ENCODE peak calls at places on chromosomes 5 and 9, in four cellular contexts. L is DMS153; Q is HepG2; I is stimulated activated CD4-positive, alpha-beta T cell treated with anti-CD3 and anti-CD28 coated beads, Interleukin-1b, Interleukin-23, amount 100 ng/mL, for 48 hours. M is an unnamed sample.

GRCh38 chr5:155878991-155879575 is 447.9 kb upstream of the SGCD start:
- DNase-seq in L (no peak), Q (no peak), I (no peak), M (no peak)

GRCh38 chr9:101508203-101508602 is 25.4 kb upstream of the RNF20 start:
- DNase-seq in L (no peak), Q (no peak), I (no peak), M (peak; percentile 40)

GRCh38 chr9:34577635-34578240 is 11.8 kb downstream of the CNTFR start:
- DNase-seq in L (no peak), Q (no peak), I (no peak), M (no peak)

GRCh38 chr5:159899067-159900049 is 16.9 kb upstream of the ADRA1B start:
- DNase-seq in L (no peak), Q (no peak), I (no peak), M (no peak)

GRCh38 chr9:80233102-80233843 is 661.5 kb downstream of the TLE4 start:
- DNase-seq in L (no peak), Q (no peak), I (no peak), M (no peak)

GRCh38 chr5:127785098-127785927 is 82.1 kb downstream of the CCDC192 start:
- DNase-seq in L (no peak), Q (no peak), I (peak; percentile 38), M (peak; percentile 25)

GRCh38 chr5:122091942-122092600 is 14.0 kb upstream of the LOX start:
- DNase-seq in L (no peak), Q (no peak), I (no peak), M (no peak)

GRCh38 chr5:89388872-89389271 is 505.9 kb upstream of the MEF2C start:
- DNase-seq in L (no peak), Q (no peak), I (no peak), M (no peak)

GRCh38 chr9:35517552-35518211 is 27.8 kb downstream of the RUSC2 start:
- DNase-seq in L (no peak), Q (no peak), I (no peak), M (no peak)

GRCh38 chr9:134855231-134855899 is 25.2 kb upstream of the FCN2 start:
- DNase-seq in L (no peak), Q (no peak), I (no peak), M (no peak)

GRCh38 chr5:102901821-102902448 is 146.8 kb downstream of the PAM start:
- DNase-seq in L (no peak), Q (peak; percentile 7), I (no peak), M (no peak)

GRCh38 chr5:107129051-107129450 is 541.7 kb downstream of the EFNA5 start:
- DNase-seq in L (no peak), Q (no peak), I (no peak), M (no peak)

GRCh38 chr9:13264788-13265187 is 14.7 kb downstream of the MPDZ start:
- DNase-seq in L (no peak), Q (no peak), I (no peak), M (no peak)

GRCh38 chr5:89275206-89275605 is 392.2 kb upstream of the MEF2C start:
- DNase-seq in L (no peak), Q (no peak), I (no peak), M (no peak)

GRCh38 chr9:6549106-6549505 is 96.4 kb downstream of the GLDC start:
- DNase-seq in L (peak; percentile 78), Q (no peak), I (no peak), M (no peak)

GRCh38 chr5:67455987-67456386 is 259.4 kb upstream of the CD180 start:
- DNase-seq in L (no peak), Q (no peak), I (no peak), M (no peak)

GRCh38 chr5:107670927-107671741 is at the start of gene EFNA5:
- DNase-seq in L (no peak), Q (no peak), I (no peak), M (no peak)

GRCh38 chr5:3380689-3381088 is 214.9 kb upstream of the IRX1 start:
- DNase-seq in L (no peak), Q (no peak), I (no peak), M (no peak)

GRCh38 chr9:34185778-34186551 is 7.1 kb downstream of the UBAP1 start:
- DNase-seq in L (peak; percentile 71), Q (no peak), I (peak; percentile 10), M (peak; percentile 94)

GRCh38 chr5:150763023-150763793 is 4.4 kb upstream of the DCTN4 start:
- DNase-seq in L (peak; percentile 14), Q (peak; percentile 80), I (no peak), M (peak; percentile 77)

GRCh38 chr5:180306796-180307195 is 14.9 kb upstream of the MAPK9 start:
- DNase-seq in L (no peak), Q (no peak), I (no peak), M (no peak)

GRCh38 chr9:126704157-126704941 is 90.6 kb downstream of the LMX1B start:
- DNase-seq in L (no peak), Q (no peak), I (peak; percentile 29), M (no peak)

GRCh38 chr9:33202552-33203300 is 35.6 kb upstream of the B4GALT1 start:
- DNase-seq in L (no peak), Q (no peak), I (no peak), M (no peak)

GRCh38 chr9:14188011-14188410 is 125.9 kb downstream of the NFIB start:
- DNase-seq in L (no peak), Q (no peak), I (no peak), M (no peak)

GRCh38 chr9:135048046-135048757 is 39.3 kb upstream of the OLFM1 start:
- DNase-seq in L (no peak), Q (no peak), I (no peak), M (no peak)

GRCh38 chr9:98862936-98863335 is 55.5 kb downstream of the GALNT12 start:
- DNase-seq in L (no peak), Q (no peak), I (no peak), M (no peak)

GRCh38 chr5:171874210-171874609 is 88.6 kb downstream of the SMIM23 start:
- DNase-seq in L (no peak), Q (no peak), I (no peak), M (no peak)

GRCh38 chr5:141382469-141383294 is at the start of gene PCDHGA7:
- DNase-seq in L (no peak), Q (no peak), I (no peak), M (no peak)

GRCh38 chr5:93599427-93600146 is 16.6 kb downstream of the NR2F1 start:
- DNase-seq in L (no peak), Q (no peak), I (no peak), M (no peak)

GRCh38 chr9:70880523-70880922 is 240.9 kb downstream of the TRPM3 start:
- DNase-seq in L (no peak), Q (no peak), I (no peak), M (no peak)

GRCh38 chr9:130860458-130861316 is 25.6 kb downstream of the ABL1 start:
- DNase-seq in L (no peak), Q (no peak), I (no peak), M (no peak)

M was measured in keratinocyte.